ENCODE peak calls at places on chromosomes 5 and 9, in four cellular contexts. B, H, A and D are unnamed samples.

GRCh38 chr9:70156729-70157128 is 102.0 kb upstream of the SMC5 start:
- DNase-seq in B (no peak), H (no peak), A (no peak), D (no peak)

GRCh38 chr5:155025890-155026289 is 12.3 kb downstream of the KIF4B start:
- DNase-seq in B (no peak), H (peak), A (no peak), D (no peak)

GRCh38 chr5:74945561-74946165 is 79.5 kb upstream of the FAM169A start:
- DNase-seq in B (no peak), H (no peak), A (no peak), D (no peak)

GRCh38 chr5:32612134-32612888 is 27.0 kb downstream of the SUB1 start:
- DNase-seq in B (no peak), H (peak), A (no peak), D (no peak)

GRCh38 chr5:137374110-137374853 is 124.8 kb downstream of the SPOCK1 start:
- DNase-seq in B (no peak), H (no peak), A (no peak), D (no peak)

GRCh38 chr5:122705876-122706275 is 69.0 kb upstream of the SNX2 start:
- DNase-seq in B (no peak), H (peak), A (no peak), D (no peak)

GRCh38 chr5:154784856-154785255 is 29.7 kb downstream of the LARP1 start:
- DNase-seq in B (no peak), H (no peak), A (no peak), D (no peak)

GRCh38 chr5:150946351-150946905 is 41.6 kb upstream of the ZNF300 start:
- DNase-seq in B (peak), H (no peak), A (no peak), D (peak)

GRCh38 chr9:120931278-120932085 is 4.9 kb upstream of the TRAF1 start:
- DNase-seq in B (no peak), H (no peak), A (no peak), D (peak)
- H3K4me3 ChIP-seq in B (no peak), H (no peak), A (no peak), D (peak)

DNA sequence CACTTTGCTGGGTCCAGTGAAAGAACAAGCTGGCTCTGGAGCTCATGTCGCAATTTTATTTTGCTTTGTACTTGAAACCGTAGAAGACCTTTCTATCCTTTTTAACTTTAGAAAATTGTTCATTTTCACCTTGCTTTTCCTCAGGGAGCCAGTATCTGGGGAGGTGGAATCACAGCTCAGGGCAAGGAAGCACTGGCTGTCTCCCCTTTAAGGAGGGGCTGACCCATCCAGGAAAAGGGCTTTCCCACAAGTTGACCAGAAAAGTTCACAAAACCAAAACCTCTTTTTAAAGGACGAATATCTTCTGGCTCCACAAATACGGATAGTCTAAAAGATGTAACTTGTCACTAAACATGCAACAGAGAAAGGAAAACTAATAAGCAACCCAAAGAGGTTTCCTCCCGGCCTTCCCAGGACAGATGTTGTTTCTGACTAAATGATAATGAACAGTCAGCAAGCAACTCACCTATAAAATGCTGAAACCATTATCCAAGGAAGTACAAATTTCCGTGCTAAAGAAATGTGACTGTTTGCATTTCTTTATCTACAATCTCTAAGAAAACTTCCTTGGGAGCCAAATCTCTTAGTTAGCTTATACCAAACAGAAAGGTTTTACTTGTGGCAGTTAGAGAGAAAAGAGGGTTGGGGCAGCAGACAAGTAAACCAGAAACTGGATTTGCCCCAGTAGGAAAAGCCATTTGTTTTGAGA is 278.2 kb downstream of the PLK2 start:
- DNase-seq in B (no peak), H (no peak), A (no peak), D (no peak)
- TF ChIP-seq CTCF in B (no peak), H (no peak), A (no peak), D (no peak)

GRCh38 chr5:852018-852417 is 1.2 kb upstream of the ZDHHC11 start:
- DNase-seq in B (no peak), H (no peak), A (no peak), D (no peak)

GRCh38 chr5:855771-856530 is 5.2 kb upstream of the ZDHHC11 start:
- DNase-seq in B (no peak), H (no peak), A (no peak), D (no peak)

GRCh38 chr5:852431-853401 is 1.9 kb upstream of the ZDHHC11 start:
- DNase-seq in B (no peak), H (no peak), A (no peak), D (no peak)

GRCh38 chr5:854966-855743 is 4.4 kb upstream of the ZDHHC11 start:
- DNase-seq in B (no peak), H (no peak), A (no peak), D (no peak)

DNA sequence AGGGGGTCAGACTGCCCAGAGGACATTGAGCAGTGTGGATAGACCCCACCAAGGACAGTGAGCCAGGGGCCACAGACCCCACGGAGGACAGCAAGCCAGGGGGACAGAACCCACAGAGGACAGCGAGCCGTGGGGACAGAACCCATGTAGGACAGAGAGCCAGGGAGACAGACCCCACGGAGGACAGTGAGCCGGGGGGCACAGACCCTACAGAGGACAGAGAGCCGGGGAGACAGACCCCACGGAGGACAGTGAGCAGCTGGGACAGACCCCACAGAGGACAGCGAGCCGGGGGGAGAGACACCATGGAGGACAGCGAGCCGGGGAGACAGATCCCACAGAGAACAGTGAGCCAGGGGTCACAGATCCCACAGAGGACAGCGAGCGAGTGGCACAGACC is 3.4 kb upstream of the ZDHHC11 start:
- DNase-seq in B (no peak), H (no peak), A (no peak), D (no peak)
- H3K27ac ChIP-seq in B (no peak), H (no peak), A (no peak), D (no peak)

GRCh38 chr5:132822650-132823480 is 7.6 kb downstream of the SHROOM1 start:
- DNase-seq in B (no peak), H (peak), A (peak), D (no peak)
- H3K4me3 ChIP-seq in B (peak), H (no peak), A (peak), D (peak)

DNA sequence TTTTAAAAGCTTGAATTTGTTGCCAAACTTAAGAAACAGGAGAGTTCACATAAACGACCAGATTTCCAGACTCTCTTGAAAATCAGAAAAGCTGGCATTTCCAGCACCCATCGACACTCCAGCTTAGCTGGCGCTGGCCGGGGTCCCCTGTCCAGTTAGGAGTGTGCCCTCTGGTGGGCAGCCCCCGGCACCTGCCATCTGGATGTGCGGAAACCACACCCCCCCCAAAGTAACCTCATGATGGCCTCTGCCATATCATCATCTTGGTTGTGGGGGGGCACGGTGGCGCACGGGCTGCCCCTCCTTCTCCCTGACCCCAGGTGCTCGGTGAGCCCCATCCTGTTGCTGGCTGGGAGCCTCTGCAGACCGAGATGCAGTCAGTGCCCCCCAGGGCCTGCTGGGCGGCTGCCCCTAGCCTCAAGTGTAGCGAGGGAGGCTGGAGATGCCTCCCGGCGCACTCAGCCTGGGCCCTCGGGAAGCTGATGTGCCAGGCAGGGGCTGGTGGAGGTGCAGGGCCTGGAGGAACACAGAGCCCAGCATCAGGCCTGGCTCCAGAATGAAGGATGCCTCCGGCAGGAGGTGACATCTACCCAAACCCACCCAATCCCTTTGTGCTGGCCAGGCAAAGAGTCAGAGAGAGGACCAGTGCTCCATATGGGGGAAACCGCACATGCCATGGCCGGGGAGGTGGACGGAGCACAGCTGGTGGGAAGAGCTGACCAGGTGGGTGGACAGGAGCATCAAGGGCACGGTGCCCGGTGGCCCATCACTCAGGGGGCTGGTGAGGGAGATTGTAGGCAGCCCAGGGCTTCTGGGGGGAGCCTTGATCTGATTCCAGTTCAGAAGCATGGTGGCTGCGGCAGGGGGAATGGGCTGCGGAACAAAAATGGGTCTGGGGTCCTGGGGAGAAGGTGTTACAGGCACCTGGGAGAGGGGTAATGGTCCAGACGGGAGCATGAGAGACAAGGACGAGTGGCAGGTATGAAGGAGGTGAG is 70.6 kb downstream of the ADAMTS2 start:
- DNase-seq in B (no peak), H (no peak), A (no peak), D (no peak)
- TF ChIP-seq CTCF in B (no peak), H (peak), A (peak), D (no peak)

GRCh38 chr5:61624966-61625681 is 293.1 kb downstream of the ZSWIM6 start:
- DNase-seq in B (no peak), H (no peak), A (no peak), D (no peak)
- H3K27ac ChIP-seq in B (peak), H (no peak), A (no peak), D (peak)